ENCODE peak calls at places on chromosomes 12 and 14, in five cellular contexts. H, B, O, E and W are unnamed samples. For H3K27me3, the result is how much of the 10 kb centered on the place peaks cover.

GRCh38 chr12:110403146-110403974 is at the start of gene ANAPC7:
- DNase-seq in H (peak), B (peak), O (peak), E (peak), W (peak)

GRCh38 chr12:2682301-2683282 is 112.2 kb upstream of the FKBP4 start:
- DNase-seq in H (peak), B (peak), O (peak), E (peak), W (peak)

GRCh38 chr12:54413284-54414190 is 5.5 kb downstream of the ITGA5 start:
- DNase-seq in H (no peak), B (no peak), O (no peak), E (no peak), W (peak)

GRCh38 chr14:94129111-94129757 is at the start of gene IFI27L2:
- DNase-seq in H (peak), B (peak), O (peak), E (peak), W (peak)

GRCh38 chr12:115885040-115885439 is 392.5 kb downstream of the MED13L start:
- DNase-seq in H (no peak), B (no peak), O (no peak), E (no peak), W (no peak)

GRCh38 chr14:23105348-23105824 is 597 bp upstream of the CIROP start:
- DNase-seq in H (no peak), B (no peak), O (no peak), E (no peak), W (no peak)

GRCh38 chr12:71312767-71313375 is 126.7 kb upstream of the LGR5 start:
- DNase-seq in H (no peak), B (peak), O (peak), E (peak), W (no peak)

GRCh38 chr12:581321-581720 is 81.9 kb downstream of the NINJ2 start:
- DNase-seq in H (no peak), B (no peak), O (no peak), E (no peak), W (no peak)

GRCh38 chr12:90896164-90896563 is 58.8 kb downstream of the CCER1 start:
- DNase-seq in H (no peak), B (peak), O (no peak), E (peak), W (no peak)

GRCh38 chr14:101862177-101862576 is 100.7 kb downstream of the PPP2R5C start:
- DNase-seq in H (no peak), B (no peak), O (no peak), E (no peak), W (no peak)

GRCh38 chr12:89924191-89924590 is 215.6 kb upstream of the ATP2B1 start:
- DNase-seq in H (no peak), B (no peak), O (no peak), E (no peak), W (no peak)

GRCh38 chr12:90298289-90298948 is 589.8 kb upstream of the ATP2B1 start:
- DNase-seq in H (no peak), B (no peak), O (no peak), E (no peak), W (no peak)

GRCh38 chr12:2372178-2372577 is 319.4 kb downstream of the CACNA1C start:
- DNase-seq in H (no peak), B (no peak), O (no peak), E (no peak), W (no peak)

GRCh38 chr12:49946086-49946485 is 4.5 kb upstream of the AQP2 start:
- DNase-seq in H (no peak), B (no peak), O (peak), E (no peak), W (no peak)
- H3K4me2 ChIP-seq in H (no peak), B (peak), O (peak), E (no peak), W (no peak)

GRCh38 chr14:105157872-105158271 is 10.7 kb downstream of the JAG2 start:
- DNase-seq in H (no peak), B (no peak), O (no peak), E (no peak), W (no peak)
- H3K27me3 ChIP-seq in H (under half), B (under half), O (under half), E (under half), W (under half)

DNA sequence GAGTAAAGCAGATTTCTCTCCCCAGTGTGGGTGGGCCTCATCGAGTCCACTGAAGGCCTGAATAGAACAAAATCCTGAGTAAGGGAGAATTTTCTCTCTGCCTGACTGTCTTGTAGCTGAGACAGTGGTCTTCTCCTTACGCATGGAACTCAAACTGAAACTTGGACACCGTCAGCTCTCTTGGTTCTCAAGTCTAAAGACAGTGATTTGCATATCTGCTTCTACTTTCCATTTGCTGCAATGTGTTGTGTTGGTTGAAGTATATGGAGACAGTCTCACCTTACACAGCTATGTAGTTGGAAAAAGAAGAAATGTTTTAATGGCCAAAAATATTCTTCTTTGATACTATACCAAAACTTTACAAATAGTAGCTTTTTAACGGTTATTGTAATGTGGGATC is 160.2 kb upstream of the LMNTD1 start:
- DNase-seq in H (no peak), B (no peak), O (no peak), E (no peak), W (peak)
- H3K4me3 ChIP-seq in H (no peak), B (no peak), O (no peak), E (no peak), W (peak)

GRCh38 chr14:99772371-99773283 is 20.6 kb upstream of the EML1 start:
- DNase-seq in H (no peak), B (no peak), O (no peak), E (no peak), W (no peak)
- H3K4me2 ChIP-seq in H (no peak), B (no peak), O (no peak), E (no peak), W (no peak)

GRCh38 chr14:60508363-60508706 is 611 bp upstream of the SIX6 start:
- DNase-seq in H (no peak), B (no peak), O (no peak), E (no peak), W (no peak)
- H3K27me3 ChIP-seq in H (half or more), B (under half), O (under half), E (half or more), W (under half)

DNA sequence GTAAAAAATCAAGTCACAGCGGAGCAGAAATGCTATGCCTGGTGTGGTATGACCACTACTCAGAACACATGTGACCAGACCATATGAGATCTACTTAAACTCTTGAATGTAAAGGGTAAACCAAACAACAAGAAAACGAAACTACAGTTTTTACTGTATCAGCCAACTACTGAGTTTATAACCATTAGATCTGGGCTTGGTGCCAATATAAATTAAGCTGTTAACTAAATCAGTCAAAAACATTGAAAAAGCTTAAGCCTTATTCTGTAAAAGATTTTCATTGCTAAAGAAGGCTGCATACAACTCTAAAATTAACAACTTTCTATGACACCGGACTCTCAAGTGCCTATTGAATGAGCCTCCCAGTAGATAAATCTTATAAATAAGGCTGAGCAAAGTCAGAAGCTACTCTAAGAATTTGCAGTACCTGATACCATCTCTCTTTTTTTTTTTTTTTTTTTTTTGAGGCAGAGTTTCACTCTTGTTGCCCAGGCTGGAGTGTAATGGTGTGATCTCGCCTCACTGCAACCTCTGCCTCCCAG is 35.4 kb downstream of the SPTLC2 start:
- DNase-seq in H (no peak), B (no peak), O (peak), E (no peak), W (peak)
- H3K4me3 ChIP-seq in H (no peak), B (no peak), O (no peak), E (no peak), W (no peak)